ENCODE peak calls at places on chromosomes 5 and 9, in four cellular contexts. K, G, W and C are unnamed samples.

GRCh38 chr5:120405291-120405864 is 58.7 kb upstream of the PRR16 start:
- DNase-seq in G (no peak), K (no peak), W (no peak), C (no peak)

GRCh38 chr5:35004200-35004599 is 43.5 kb downstream of the AGXT2 start:
- DNase-seq in K (no peak), G (no peak), W (no peak), C (no peak)

GRCh38 chr5:122415030-122415429 is 103.0 kb downstream of the SNCAIP start:
- DNase-seq in K (no peak), G (no peak), W (no peak), C (no peak)

GRCh38 chr9:27377811-27378345 is 80.9 kb upstream of the EQTN start:
- DNase-seq in K (no peak), G (no peak), W (no peak), C (no peak)

GRCh38 chr5:34521628-34522290 is 134.4 kb upstream of the RAI14 start:
- DNase-seq in K (no peak), W (no peak), G (no peak), C (no peak)

GRCh38 chr5:139746691-139747582 is 48.7 kb upstream of the PSD2 start:
- DNase-seq in K (no peak), G (no peak), W (peak), C (peak)

GRCh38 chr9:21385131-21385665 is at the start of gene IFNA2:
- DNase-seq in K (no peak), G (no peak), W (no peak), C (no peak)

GRCh38 chr5:136729901-136730355 is 364.6 kb upstream of the TRPC7 start:
- DNase-seq in G (no peak), K (no peak), W (no peak), C (no peak)

GRCh38 chr5:36744678-36745659 is 131.6 kb upstream of the NIPBL start:
- DNase-seq in K (peak), G (peak), W (peak), C (peak)

GRCh38 chr9:85298434-85298833 is 443.3 kb downstream of the AGTPBP1 start:
- DNase-seq in G (no peak), W (no peak), K (no peak), C (no peak)

GRCh38 chr5:88829053-88829452 is 53.9 kb downstream of the MEF2C start:
- DNase-seq in G (no peak), W (no peak), K (no peak), C (no peak)

GRCh38 chr9:88722753-88723152 is 187.8 kb downstream of the NXNL2 start:
- DNase-seq in K (no peak), G (no peak), W (no peak), C (no peak)

GRCh38 chr9:35606138-35606504 is 1.1 kb downstream of the TESK1 start:
- DNase-seq in W (no peak), K (no peak), G (no peak), C (no peak)

GRCh38 chr9:90085633-90086032 is 480.8 kb downstream of the GADD45G start:
- DNase-seq in G (no peak), W (no peak), K (no peak), C (no peak)

GRCh38 chr5:65825388-65826328 is 100.7 kb upstream of the ERBIN start:
- DNase-seq in K (no peak), G (no peak), W (no peak), C (no peak)

GRCh38 chr5:136195971-136196577 is 3.1 kb upstream of the SMIM32 start:
- DNase-seq in W (no peak), K (no peak), G (no peak), C (no peak)

GRCh38 chr9:1331546-1331945 is 281.4 kb downstream of the DMRT2 start:
- DNase-seq in K (no peak), W (no peak), G (no peak), C (no peak)

GRCh38 chr5:56012281-56012963 is 17.7 kb upstream of the IL6ST start:
- DNase-seq in G (no peak), W (peak), K (peak), C (no peak)

GRCh38 chr5:108148715-108149139 is 233.2 kb downstream of the FBXL17 start:
- DNase-seq in K (no peak), W (no peak), G (peak), C (no peak)

GRCh38 chr9:20670395-20670794 is 13.7 kb upstream of the FOCAD start:
- DNase-seq in G (no peak), K (no peak), W (no peak), C (no peak)

GRCh38 chr5:145446412-145446811 is 388.7 kb downstream of the PRELID2 start:
- DNase-seq in W (no peak), G (no peak), K (no peak), C (no peak)

GRCh38 chr9:127448112-127448805 is 2.9 kb downstream of the RPL12 start:
- DNase-seq in G (no peak), W (no peak), K (no peak), C (no peak)